ENCODE peak calls at places on chromosomes 2 and 18, in seven cellular contexts. One of them, this sample, is unnamed.

GRCh38 chr2:11129598-11130449 is 25.4 kb upstream of the SLC66A3 start:
- DNase-seq in IMR-90: no peak
- DNase-seq in fibroblast of pulmonary artery: peak; percentile 14
- DNase-seq in astrocyte: no peak
- DNase-seq in AG09309: no peak
- DNase-seq in CD8-positive, alpha-beta T cell: peak; percentile 77
- DNase-seq in BE2C: peak; percentile 82
- DNase-seq in this sample: no peak

GRCh38 chr2:120161190-120161589 is 62.0 kb downstream of the TMEM185B start:
- DNase-seq in IMR-90: peak; percentile 52
- DNase-seq in fibroblast of pulmonary artery: peak; percentile 42
- DNase-seq in astrocyte: no peak
- DNase-seq in AG09309: no peak
- DNase-seq in CD8-positive, alpha-beta T cell: no peak
- DNase-seq in BE2C: no peak
- DNase-seq in this sample: peak; percentile 68

GRCh38 chr18:52869942-52870907 is 530.2 kb downstream of the DCC start:
- DNase-seq in IMR-90: no peak
- DNase-seq in fibroblast of pulmonary artery: no peak
- DNase-seq in astrocyte: no peak
- DNase-seq in AG09309: no peak
- DNase-seq in CD8-positive, alpha-beta T cell: no peak
- DNase-seq in BE2C: no peak
- DNase-seq in this sample: no peak

GRCh38 chr2:238655131-238655860 is 192.6 kb upstream of the TWIST2 start:
- DNase-seq in IMR-90: no peak
- DNase-seq in fibroblast of pulmonary artery: no peak
- DNase-seq in astrocyte: no peak
- DNase-seq in AG09309: no peak
- DNase-seq in CD8-positive, alpha-beta T cell: no peak
- DNase-seq in BE2C: no peak
- DNase-seq in this sample: no peak

GRCh38 chr2:50143822-50144575 is 887.9 kb downstream of the NRXN1 start:
- DNase-seq in IMR-90: no peak
- DNase-seq in fibroblast of pulmonary artery: peak; percentile 68
- DNase-seq in astrocyte: peak; percentile 16
- DNase-seq in AG09309: no peak
- DNase-seq in CD8-positive, alpha-beta T cell: no peak
- DNase-seq in BE2C: peak; percentile 8
- DNase-seq in this sample: peak; percentile 70

GRCh38 chr2:102226171-102226570 is 39.3 kb downstream of the IL1RL2 start:
- DNase-seq in IMR-90: no peak
- DNase-seq in fibroblast of pulmonary artery: no peak
- DNase-seq in astrocyte: no peak
- DNase-seq in AG09309: no peak
- DNase-seq in CD8-positive, alpha-beta T cell: no peak
- DNase-seq in BE2C: no peak
- DNase-seq in this sample: no peak

GRCh38 chr2:165369131-165369935 is 100.2 kb upstream of the CSRNP3 start:
- DNase-seq in IMR-90: no peak
- DNase-seq in fibroblast of pulmonary artery: peak; percentile 2
- DNase-seq in astrocyte: peak; percentile 25
- DNase-seq in AG09309: no peak
- DNase-seq in CD8-positive, alpha-beta T cell: no peak
- DNase-seq in BE2C: no peak
- DNase-seq in this sample: no peak

GRCh38 chr2:30225131-30225762 is 6.1 kb upstream of the LBH start:
- DNase-seq in IMR-90: peak; percentile 87
- DNase-seq in fibroblast of pulmonary artery: peak; percentile 76
- DNase-seq in astrocyte: peak; percentile 86
- DNase-seq in AG09309: no peak
- DNase-seq in CD8-positive, alpha-beta T cell: peak; percentile 39
- DNase-seq in BE2C: no peak
- DNase-seq in this sample: peak; percentile 87

GRCh38 chr18:48835119-48835518 is 115.6 kb downstream of the SMAD7 start:
- DNase-seq in IMR-90: no peak
- DNase-seq in fibroblast of pulmonary artery: no peak
- DNase-seq in astrocyte: no peak
- DNase-seq in AG09309: no peak
- DNase-seq in CD8-positive, alpha-beta T cell: no peak
- DNase-seq in BE2C: no peak
- DNase-seq in this sample: no peak

GRCh38 chr2:69549421-69549820 is 94.1 kb downstream of the AAK1 start:
- DNase-seq in IMR-90: peak; percentile 64
- DNase-seq in fibroblast of pulmonary artery: peak; percentile 64
- DNase-seq in astrocyte: peak; percentile 66
- DNase-seq in AG09309: peak; percentile 17
- DNase-seq in CD8-positive, alpha-beta T cell: no peak
- DNase-seq in BE2C: no peak
- DNase-seq in this sample: peak; percentile 62

GRCh38 chr2:226211439-226211838 is 588.2 kb downstream of the IRS1 start:
- DNase-seq in IMR-90: peak; percentile 63
- DNase-seq in fibroblast of pulmonary artery: peak; percentile 98
- DNase-seq in astrocyte: peak; percentile 88
- DNase-seq in AG09309: peak; percentile 88
- DNase-seq in CD8-positive, alpha-beta T cell: no peak
- DNase-seq in BE2C: no peak
- DNase-seq in this sample: peak; percentile 96

GRCh38 chr2:149161481-149162225 is 123.2 kb downstream of the LYPD6B start:
- DNase-seq in IMR-90: no peak
- DNase-seq in fibroblast of pulmonary artery: no peak
- DNase-seq in astrocyte: no peak
- DNase-seq in AG09309: no peak
- DNase-seq in CD8-positive, alpha-beta T cell: no peak
- DNase-seq in BE2C: no peak
- DNase-seq in this sample: no peak

GRCh38 chr2:44016282-44016681 is 20.5 kb upstream of the LRPPRC start:
- DNase-seq in IMR-90: peak; percentile 61
- DNase-seq in fibroblast of pulmonary artery: peak; percentile 72
- DNase-seq in astrocyte: peak; percentile 36
- DNase-seq in AG09309: no peak
- DNase-seq in CD8-positive, alpha-beta T cell: no peak
- DNase-seq in BE2C: no peak
- DNase-seq in this sample: peak; percentile 59

GRCh38 chr2:216495656-216496055 is 3.0 kb upstream of the RPL37A start:
- DNase-seq in IMR-90: peak; percentile 77
- DNase-seq in fibroblast of pulmonary artery: peak; percentile 66
- DNase-seq in astrocyte: peak; percentile 49
- DNase-seq in AG09309: no peak
- DNase-seq in CD8-positive, alpha-beta T cell: no peak
- DNase-seq in BE2C: no peak
- DNase-seq in this sample: peak; percentile 65

GRCh38 chr18:70422061-70422965 is 133.5 kb downstream of the SOCS6 start:
- DNase-seq in IMR-90: peak; percentile 93
- DNase-seq in fibroblast of pulmonary artery: peak; percentile 94
- DNase-seq in astrocyte: peak; percentile 96
- DNase-seq in AG09309: peak; percentile 92
- DNase-seq in CD8-positive, alpha-beta T cell: no peak
- DNase-seq in BE2C: peak; percentile 18
- DNase-seq in this sample: peak; percentile 95

GRCh38 chr18:47983946-47984345 is 53.5 kb upstream of the SMAD2 start:
- DNase-seq in IMR-90: no peak
- DNase-seq in fibroblast of pulmonary artery: no peak
- DNase-seq in astrocyte: no peak
- DNase-seq in AG09309: no peak
- DNase-seq in CD8-positive, alpha-beta T cell: no peak
- DNase-seq in BE2C: peak; percentile 58
- DNase-seq in this sample: no peak

GRCh38 chr2:234050455-234051135 is at the start of gene SPP2:
- DNase-seq in IMR-90: no peak
- DNase-seq in fibroblast of pulmonary artery: no peak
- DNase-seq in astrocyte: peak; percentile 47
- DNase-seq in AG09309: no peak
- DNase-seq in CD8-positive, alpha-beta T cell: no peak
- DNase-seq in BE2C: no peak
- DNase-seq in this sample: no peak

GRCh38 chr2:138829326-138829725 is 49.1 kb upstream of the NXPH2 start:
- DNase-seq in IMR-90: peak; percentile 4
- DNase-seq in fibroblast of pulmonary artery: peak; percentile 24
- DNase-seq in astrocyte: no peak
- DNase-seq in AG09309: no peak
- DNase-seq in CD8-positive, alpha-beta T cell: no peak
- DNase-seq in BE2C: peak; percentile 66
- DNase-seq in this sample: peak; percentile 28

GRCh38 chr2:102585704-102586404 is 33.5 kb upstream of the SLC9A2 start:
- DNase-seq in IMR-90: no peak
- DNase-seq in fibroblast of pulmonary artery: no peak
- DNase-seq in astrocyte: no peak
- DNase-seq in AG09309: no peak
- DNase-seq in CD8-positive, alpha-beta T cell: no peak
- DNase-seq in BE2C: no peak
- DNase-seq in this sample: no peak

GRCh38 chr2:217922101-217923006 is 80.4 kb downstream of the TNS1 start:
- DNase-seq in IMR-90: peak; percentile 55
- DNase-seq in fibroblast of pulmonary artery: peak; percentile 34
- DNase-seq in astrocyte: peak; percentile 54
- DNase-seq in AG09309: no peak
- DNase-seq in CD8-positive, alpha-beta T cell: no peak
- DNase-seq in BE2C: peak; percentile 40
- DNase-seq in this sample: peak; percentile 36

GRCh38 chr2:13193900-13194299 is 477.2 kb downstream of the TRIB2 start:
- DNase-seq in IMR-90: peak; percentile 16
- DNase-seq in fibroblast of pulmonary artery: peak; percentile 39
- DNase-seq in astrocyte: peak; percentile 27
- DNase-seq in AG09309: no peak
- DNase-seq in CD8-positive, alpha-beta T cell: no peak
- DNase-seq in BE2C: peak; percentile 33
- DNase-seq in this sample: peak; percentile 59

GRCh38 chr2:219521066-219521880 is 7.0 kb downstream of the ASIC4 start:
- DNase-seq in IMR-90: peak; percentile 37
- DNase-seq in fibroblast of pulmonary artery: peak; percentile 37
- DNase-seq in astrocyte: no peak
- DNase-seq in AG09309: no peak
- DNase-seq in CD8-positive, alpha-beta T cell: no peak
- DNase-seq in BE2C: peak; percentile 84
- DNase-seq in this sample: peak; percentile 61

GRCh38 chr2:43279317-43279840 is 53.0 kb upstream of the ZFP36L2 start:
- DNase-seq in IMR-90: no peak
- DNase-seq in fibroblast of pulmonary artery: no peak
- DNase-seq in astrocyte: no peak
- DNase-seq in AG09309: no peak
- DNase-seq in CD8-positive, alpha-beta T cell: no peak
- DNase-seq in BE2C: no peak
- DNase-seq in this sample: no peak

GRCh38 chr18:4017479-4017878 is 437.6 kb downstream of the DLGAP1 start:
- DNase-seq in IMR-90: peak; percentile 2
- DNase-seq in fibroblast of pulmonary artery: peak; percentile 1
- DNase-seq in astrocyte: no peak
- DNase-seq in AG09309: no peak
- DNase-seq in CD8-positive, alpha-beta T cell: no peak
- DNase-seq in BE2C: no peak
- DNase-seq in this sample: peak; percentile 7
- TF ChIP-seq CTCF in IMR-90: no peak
- TF ChIP-seq CTCF in fibroblast of pulmonary artery: peak; percentile 23
- TF ChIP-seq CTCF in astrocyte: peak; percentile 19
- TF ChIP-seq CTCF in AG09309: peak; percentile 26
- TF ChIP-seq CTCF in CD8-positive, alpha-beta T cell: no peak
- TF ChIP-seq CTCF in BE2C: no peak
- TF ChIP-seq CTCF in this sample: no peak

DNA sequence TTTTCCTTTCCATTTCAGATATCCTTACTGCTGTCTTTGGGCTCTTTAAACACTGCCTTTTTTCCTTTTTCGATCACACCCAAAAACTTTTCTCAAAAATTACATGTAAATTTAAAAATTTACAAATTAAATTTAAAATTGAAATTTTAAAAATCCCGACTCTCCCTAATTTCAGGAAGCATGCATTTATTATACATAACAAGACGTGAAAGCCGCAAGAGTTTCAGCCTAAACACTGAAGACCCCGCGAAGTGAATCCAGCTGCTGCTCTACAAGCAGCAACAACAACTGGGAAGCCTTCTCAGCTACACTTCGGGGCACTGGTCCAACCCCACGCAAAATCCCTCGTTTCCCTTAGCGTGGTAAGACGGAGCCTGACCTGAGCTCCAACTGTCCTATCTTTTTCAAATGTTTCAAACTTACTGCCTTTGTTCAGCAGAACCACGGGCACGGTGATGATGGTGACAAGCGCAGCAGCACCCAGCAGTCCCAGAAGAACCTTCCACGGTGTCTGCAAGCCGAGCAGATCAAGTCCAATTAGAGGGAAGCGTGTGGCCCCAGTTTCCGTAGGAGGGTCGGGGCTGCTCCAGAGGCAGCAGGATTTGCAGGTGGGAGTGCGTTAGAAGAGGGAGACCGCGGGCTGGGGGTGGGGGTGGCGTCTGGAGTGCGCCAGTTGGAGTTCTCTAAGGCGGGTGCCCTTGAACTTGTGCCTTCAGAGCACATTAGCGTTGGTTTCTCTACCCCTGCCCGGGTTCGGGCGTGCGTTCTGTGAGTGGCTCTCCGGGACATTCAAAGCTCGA is 839 bp downstream of the DPP4 start:
- DNase-seq in IMR-90: peak; percentile 22
- DNase-seq in fibroblast of pulmonary artery: no peak
- DNase-seq in astrocyte: no peak
- DNase-seq in AG09309: no peak
- DNase-seq in CD8-positive, alpha-beta T cell: no peak
- DNase-seq in BE2C: no peak
- DNase-seq in this sample: peak; percentile 42
- H3K4me3 ChIP-seq in IMR-90: peak overlapping the region; percentile 61
- H3K4me3 ChIP-seq in fibroblast of pulmonary artery: peak overlapping the region; percentile 74
- H3K4me3 ChIP-seq in astrocyte: peak overlapping the region; percentile 56
- H3K4me3 ChIP-seq in AG09309: peak overlapping the region; percentile 49
- H3K4me3 ChIP-seq in CD8-positive, alpha-beta T cell: peak overlapping the region; percentile 79
- H3K4me3 ChIP-seq in BE2C: no peak overlapping the region
- H3K4me3 ChIP-seq in this sample: peak overlapping the region; percentile 77

DNA sequence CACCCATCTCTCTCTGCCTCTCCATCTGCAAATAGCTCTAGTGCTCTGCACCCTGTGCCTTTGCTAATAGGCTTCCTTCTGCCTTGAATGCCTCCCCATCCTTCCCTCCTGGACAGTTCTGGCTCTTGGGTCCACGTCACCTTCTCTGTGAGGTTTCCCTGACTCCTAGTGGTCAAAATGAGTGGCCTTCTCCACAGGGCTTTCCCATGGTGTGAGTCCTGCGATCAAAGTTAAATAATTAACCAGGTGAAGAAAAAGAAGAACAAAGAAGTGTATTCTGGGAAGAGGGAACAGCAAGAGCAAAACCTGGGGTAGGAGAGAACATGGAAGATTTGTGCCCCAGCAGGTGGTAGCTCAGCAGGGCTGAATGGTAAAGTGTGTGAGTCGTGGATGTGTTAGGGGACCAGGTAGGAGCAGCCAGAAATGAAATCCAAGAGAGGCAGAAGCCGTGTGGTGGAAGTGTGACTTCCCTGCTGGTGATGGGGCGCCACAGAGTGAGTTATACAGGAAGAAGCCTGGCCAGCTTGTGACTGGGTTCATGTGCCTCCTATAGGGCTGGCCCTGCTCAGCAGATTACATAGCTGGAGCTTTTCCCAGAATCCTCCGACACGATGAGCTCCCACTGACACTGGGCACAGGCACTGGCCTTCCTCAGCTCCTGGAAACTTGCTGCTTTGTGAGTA is 93.8 kb upstream of the LDAH start:
- DNase-seq in IMR-90: peak; percentile 13
- DNase-seq in fibroblast of pulmonary artery: peak; percentile 6
- DNase-seq in astrocyte: peak; percentile 9
- DNase-seq in AG09309: no peak
- DNase-seq in CD8-positive, alpha-beta T cell: no peak
- DNase-seq in BE2C: no peak
- DNase-seq in this sample: peak; percentile 10
- TF ChIP-seq CTCF in IMR-90: peak; percentile 28
- TF ChIP-seq CTCF in fibroblast of pulmonary artery: peak; percentile 26
- TF ChIP-seq CTCF in astrocyte: no peak
- TF ChIP-seq CTCF in AG09309: peak; percentile 27
- TF ChIP-seq CTCF in CD8-positive, alpha-beta T cell: no peak
- TF ChIP-seq CTCF in BE2C: peak; percentile 43
- TF ChIP-seq CTCF in this sample: peak; percentile 26

GRCh38 chr2:105802587-105802986 is 57.9 kb downstream of the NCK2 start:
- DNase-seq in IMR-90: no peak
- DNase-seq in fibroblast of pulmonary artery: no peak
- DNase-seq in astrocyte: no peak
- DNase-seq in AG09309: no peak
- DNase-seq in CD8-positive, alpha-beta T cell: peak; percentile 53
- DNase-seq in BE2C: no peak
- DNase-seq in this sample: peak; percentile 21
- H3K4me3 ChIP-seq in IMR-90: no peak overlapping the region
- H3K4me3 ChIP-seq in fibroblast of pulmonary artery: no peak overlapping the region
- H3K4me3 ChIP-seq in astrocyte: no peak overlapping the region
- H3K4me3 ChIP-seq in AG09309: no peak overlapping the region
- H3K4me3 ChIP-seq in CD8-positive, alpha-beta T cell: peak overlapping the region; percentile 9
- H3K4me3 ChIP-seq in BE2C: no peak overlapping the region
- H3K4me3 ChIP-seq in this sample: no peak overlapping the region